ENCODE peak calls at places on chromosomes 1 and 21, in ten cellular contexts. L, S, R, E, J, B, T, V, Y and G are unnamed samples.

GRCh38 chr1:242017580-242018233 is 18.8 kb upstream of the MAP1LC3C start:
- DNase-seq in E (no peak), Y (peak; percentile 53), V (peak; percentile 24), B (no peak), R (peak; percentile 34), S (no peak), J (peak; percentile 27), T (peak; percentile 48), L (no peak), G (peak; percentile 71)

GRCh38 chr1:27659497-27660299 is 12.3 kb downstream of the IFI6 start:
- DNase-seq in B (peak; percentile 76), Y (peak; percentile 90), S (peak; percentile 85), V (peak; percentile 94), T (peak; percentile 72), J (peak; percentile 87), L (peak; percentile 80), E (no peak), R (peak; percentile 96), G (peak; percentile 96)

GRCh38 chr1:6614019-6614952 is 755 bp downstream of the PHF13 start:
- DNase-seq in B (peak; percentile 56), J (peak; percentile 32), Y (peak; percentile 73), E (no peak), V (peak; percentile 73), L (no peak), S (peak; percentile 62), R (peak; percentile 76), T (no peak), G (peak; percentile 82)

GRCh38 chr21:42631142-42631541 is 22.3 kb upstream of the PDE9A start:
- DNase-seq in S (no peak), R (no peak), J (no peak), Y (peak; percentile 5), T (no peak), L (no peak), E (no peak), V (no peak), B (no peak), G (peak; percentile 25)

GRCh38 chr21:29077651-29078090 is 4.2 kb upstream of the CCT8 start:
- DNase-seq in T (no peak), Y (peak; percentile 54), L (no peak), R (peak; percentile 39), V (no peak), E (no peak), S (no peak), B (no peak), J (peak; percentile 11), G (no peak)

GRCh38 chr1:167899253-167899681 is 14.7 kb downstream of the ADCY10 start:
- DNase-seq in Y (no peak), R (no peak), B (no peak), L (no peak), T (no peak), E (peak; percentile 10), S (no peak), J (peak; percentile 30), V (peak; percentile 15), G (peak; percentile 71)

GRCh38 chr1:16070640-16071355 is 2.7 kb downstream of the FAM131C start:
- DNase-seq in E (no peak), J (no peak), S (no peak), T (no peak), L (no peak), V (no peak), R (no peak), Y (no peak), B (no peak), G (no peak)

GRCh38 chr1:224631471-224632105 is 15.5 kb downstream of the CNIH3 start:
- DNase-seq in E (no peak), L (no peak), B (no peak), Y (no peak), T (no peak), J (no peak), V (no peak), R (no peak), S (no peak), G (no peak)

GRCh38 chr1:32426489-32427255 is 32.4 kb upstream of the BSDC1 start:
- DNase-seq in J (no peak), B (no peak), L (no peak), E (no peak), R (peak; percentile 32), T (no peak), V (no peak), Y (no peak), S (no peak), G (no peak)

GRCh38 chr1:54975709-54976108 is 4.7 kb upstream of the TMEM61 start:
- DNase-seq in E (no peak), R (no peak), J (no peak), V (no peak), S (no peak), L (no peak), T (no peak), Y (no peak), B (no peak), G (no peak)

GRCh38 chr21:42569732-42570301 is 56.2 kb downstream of the SLC37A1 start:
- DNase-seq in Y (no peak), R (no peak), E (no peak), V (no peak), B (no peak), L (no peak), J (no peak), S (peak; percentile 4), T (no peak), G (peak; percentile 19)

GRCh38 chr1:7526196-7526866 is 244.8 kb upstream of the VAMP3 start:
- DNase-seq in J (no peak), T (no peak), Y (no peak), V (no peak), R (no peak), B (no peak), E (no peak), L (no peak), S (no peak), G (no peak)

GRCh38 chr1:183291802-183292515 is 105.9 kb downstream of the LAMC2 start:
- DNase-seq in B (no peak), J (no peak), E (no peak), S (no peak), V (peak; percentile 44), T (no peak), Y (no peak), L (no peak), R (no peak), G (no peak)

GRCh38 chr21:35843911-35844667 is 216.2 kb downstream of the SETD4 start:
- DNase-seq in E (no peak), R (no peak), S (no peak), T (no peak), J (no peak), Y (no peak), L (no peak), V (no peak), B (no peak), G (no peak)

GRCh38 chr21:46294647-46295176 is 8.6 kb downstream of the YBEY start:
- DNase-seq in B (no peak), S (no peak), T (no peak), E (no peak), J (no peak), L (peak; percentile 63), R (no peak), Y (peak; percentile 22), V (peak; percentile 33), G (no peak)

GRCh38 chr1:151988405-151988851 is 5.2 kb downstream of the S100A10 start:
- DNase-seq in T (no peak), S (no peak), E (no peak), B (no peak), V (no peak), Y (no peak), R (no peak), L (peak; percentile 94), J (no peak), G (no peak)